ENCODE peak calls at places on chromosome 7, in eight cellular contexts. Y is posterior cingulate gyrus, M is skeletal muscle cell, T is T-helper 9 cell, L is iPS DF 6.9, G is heart right ventricle, Q is psoas muscle, H is Peyer's patch. X is an unnamed sample.

GRCh38 chr7:135770139-135770710 is 21.6 kb upstream of the FAM180A start:
- DNase-seq in H (no peak), T (no peak), Y (no peak), G (no peak), L (no peak), M (peak), Q (no peak), X (no peak)

GRCh38 chr7:86932038-86932512 is 127.4 kb downstream of the ELAPOR2 start:
- DNase-seq in L (no peak), Y (no peak), T (no peak), Q (no peak), H (no peak), M (peak), G (no peak), X (no peak)

GRCh38 chr7:121337398-121337797 is 8.6 kb downstream of the WNT16 start:
- DNase-seq in H (no peak), T (no peak), M (no peak), L (no peak), Y (no peak), G (no peak), Q (no peak), X (no peak)

GRCh38 chr7:135333196-135333595 is 99.6 kb downstream of the STRA8 start:
- DNase-seq in Q (no peak), L (no peak), G (no peak), T (no peak), H (no peak), Y (no peak), M (no peak), X (no peak)

GRCh38 chr7:44286618-44287487 is 38.5 kb downstream of the CAMK2B start:
- DNase-seq in H (no peak), Q (peak), M (no peak), L (no peak), T (no peak), G (peak), Y (peak), X (peak)

GRCh38 chr7:29649010-29649716 is 85.5 kb downstream of the PRR15 start:
- DNase-seq in M (no peak), Y (no peak), L (no peak), T (no peak), G (no peak), H (no peak), Q (no peak), X (no peak)

GRCh38 chr7:49295136-49295535 is 370.8 kb downstream of the CDC14C start:
- DNase-seq in L (no peak), H (no peak), Q (no peak), G (no peak), Y (no peak), M (no peak), T (no peak), X (no peak)

GRCh38 chr7:2213551-2214215 is 19.1 kb downstream of the MAD1L1 start:
- DNase-seq in Y (no peak), H (no peak), Q (no peak), G (peak), L (no peak), M (no peak), T (no peak), X (no peak)

GRCh38 chr7:107161415-107161814 is 7.4 kb upstream of the HBP1 start:
- DNase-seq in H (no peak), M (no peak), Y (no peak), Q (no peak), G (no peak), T (no peak), L (no peak), X (no peak)

GRCh38 chr7:80247144-80247543 is 112.5 kb downstream of the GNAI1 start:
- DNase-seq in H (no peak), G (no peak), Q (no peak), M (no peak), T (no peak), Y (no peak), L (no peak), X (no peak)

GRCh38 chr7:150941351-150941982 is 36.7 kb downstream of the KCNH2 start:
- DNase-seq in L (no peak), Q (no peak), G (no peak), H (peak), Y (no peak), T (no peak), M (no peak), X (no peak)

GRCh38 chr7:24668922-24669635 is 88.2 kb downstream of the GSDME start:
- DNase-seq in T (no peak), G (no peak), Q (no peak), H (peak), M (peak), Y (no peak), L (no peak), X (no peak)

GRCh38 chr7:23474829-23475578 is 4.7 kb upstream of the IGF2BP3 start:
- DNase-seq in L (no peak), Y (no peak), T (no peak), G (no peak), M (no peak), Q (no peak), H (no peak), X (no peak)